ENCODE peak calls at places on chromosomes 2 and 18, in nine cellular contexts. L, P, O, I, V, S, C, U and X are unnamed samples.

GRCh38 chr2:157836531-157836930 is 39.6 kb downstream of the ACVR1 start:
- DNase-seq in O (no peak), I (no peak), L (no peak), V (no peak), C (no peak), U (no peak), S (no peak), P (no peak), X (no peak)

GRCh38 chr2:226124548-226125011 is 675.0 kb downstream of the IRS1 start:
- DNase-seq in O (no peak), L (peak; percentile 32), U (no peak), I (no peak), C (no peak), V (no peak), P (no peak), S (no peak), X (no peak)

GRCh38 chr2:70242552-70242951 is 5.9 kb downstream of the TIA1 start:
- DNase-seq in S (no peak), V (no peak), U (no peak), I (no peak), C (no peak), P (no peak), O (no peak), L (peak; percentile 35), X (no peak)

GRCh38 chr2:144515694-144516416 is 4.1 kb downstream of the ZEB2 start:
- DNase-seq in L (peak; percentile 75), S (peak; percentile 56), P (no peak), C (no peak), O (peak; percentile 50), I (no peak), U (no peak), V (no peak), X (no peak)

GRCh38 chr2:120502357-120502756 is 156.4 kb downstream of the INHBB start:
- DNase-seq in L (no peak), U (no peak), I (no peak), S (no peak), P (no peak), O (no peak), V (no peak), C (no peak), X (no peak)

GRCh38 chr2:3299130-3299529 is 78.5 kb downstream of the EIPR1 start:
- DNase-seq in V (no peak), L (no peak), C (no peak), P (no peak), O (no peak), U (no peak), I (no peak), S (no peak), X (no peak)

GRCh38 chr2:234593636-234594035 is 96.8 kb upstream of the ARL4C start:
- DNase-seq in C (no peak), O (no peak), U (no peak), I (no peak), P (no peak), L (no peak), V (no peak), S (no peak), X (no peak)

GRCh38 chr2:88668862-88669261 is 22.6 kb upstream of the RPIA start:
- DNase-seq in O (no peak), V (no peak), C (no peak), U (no peak), I (no peak), L (no peak), S (no peak), P (no peak), X (no peak)

GRCh38 chr18:45916302-45916701 is 50.8 kb downstream of the EPG5 start:
- DNase-seq in U (no peak), P (no peak), S (no peak), O (no peak), V (no peak), L (peak; percentile 22), C (no peak), I (no peak), X (peak; percentile 33)

GRCh38 chr2:227497158-227497557 is 25.2 kb downstream of the AGFG1 start:
- DNase-seq in S (no peak), C (no peak), U (no peak), L (no peak), O (no peak), V (no peak), P (no peak), I (no peak), X (no peak)

GRCh38 chr2:181554511-181554910 is 97.3 kb downstream of the ITGA4 start:
- DNase-seq in O (no peak), S (no peak), V (no peak), P (no peak), C (no peak), U (no peak), L (peak; percentile 50), I (no peak), X (no peak)

GRCh38 chr2:193695367-193695766 is 1500.6 kb upstream of the TMEFF2 start:
- DNase-seq in P (no peak), V (no peak), S (no peak), I (no peak), L (peak; percentile 38), U (no peak), C (no peak), O (no peak), X (no peak)

GRCh38 chr2:72936669-72937355 is 19.5 kb downstream of the EMX1 start:
- DNase-seq in V (no peak), S (no peak), I (no peak), O (peak; percentile 7), P (no peak), U (no peak), C (no peak), L (no peak), X (no peak)

GRCh38 chr2:72934683-72935610 is 17.6 kb downstream of the EMX1 start:
- DNase-seq in S (no peak), U (no peak), I (no peak), P (peak; percentile 54), V (no peak), L (peak; percentile 67), C (no peak), O (peak; percentile 7), X (no peak)

GRCh38 chr2:72938455-72938854 is 21.1 kb downstream of the EMX1 start:
- DNase-seq in S (no peak), V (no peak), C (no peak), P (no peak), L (no peak), U (no peak), O (no peak), I (no peak), X (no peak)

GRCh38 chr2:72935611-72935957 is 18.3 kb downstream of the EMX1 start:
- DNase-seq in U (no peak), S (no peak), O (no peak), C (no peak), I (no peak), P (no peak), L (no peak), V (no peak), X (no peak)

DNA sequence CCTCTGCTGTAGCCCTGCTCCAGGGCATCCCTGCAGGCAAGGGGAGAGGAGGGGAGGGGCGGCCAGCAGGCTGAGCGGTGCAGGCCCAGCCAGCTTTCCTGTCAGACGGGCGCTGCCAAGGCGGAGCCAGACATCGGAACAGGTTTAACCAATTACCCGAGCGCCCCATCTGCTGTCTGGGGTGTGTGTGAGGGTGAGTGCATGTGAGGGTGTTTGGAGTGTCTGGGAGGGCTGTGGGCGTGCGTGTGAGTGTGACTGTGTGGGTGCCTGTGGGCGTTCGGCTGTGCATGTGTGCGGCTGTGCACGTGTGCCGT is 20.0 kb downstream of the EMX1 start:
- DNase-seq in S (peak; percentile 8), L (no peak), U (no peak), C (no peak), I (no peak), P (no peak), V (no peak), O (peak; percentile 5), X (no peak)
- H3K27ac ChIP-seq in S (no peak overlapping the region), L (no peak overlapping the region), U (no peak overlapping the region), C (no peak overlapping the region), I (no peak overlapping the region), P (no peak overlapping the region), V (no peak overlapping the region), O (no peak overlapping the region), X (no peak overlapping the region)

DNA sequence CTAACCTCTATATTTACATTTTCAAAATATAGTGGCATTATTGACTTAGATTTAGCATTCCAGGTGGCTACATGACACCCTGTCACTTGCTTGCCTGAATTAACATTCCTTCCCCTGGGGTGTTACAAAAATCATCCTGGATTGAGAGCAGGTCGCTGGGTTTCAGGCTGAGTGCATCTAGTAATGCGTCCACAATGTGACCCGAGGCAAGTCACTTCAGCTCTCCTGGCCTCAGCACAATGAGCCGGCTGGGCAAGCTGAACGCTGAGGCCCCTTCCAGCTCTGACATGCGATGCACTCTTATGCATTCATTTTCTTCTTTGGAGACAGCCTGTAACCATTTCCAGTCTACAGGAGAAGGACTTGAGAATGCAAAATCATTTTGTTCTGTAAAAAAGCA is 63.1 kb upstream of the CPO start:
- DNase-seq in L (peak; percentile 37), C (no peak), I (no peak), U (peak; percentile 24), O (no peak), P (no peak), S (no peak), V (no peak), X (no peak)
- H3K27ac ChIP-seq in L (peak overlapping the region; percentile 13), C (no peak overlapping the region), I (no peak overlapping the region), U (no peak overlapping the region), O (no peak overlapping the region), P (no peak overlapping the region), S (no peak overlapping the region), V (no peak overlapping the region), X (no peak overlapping the region)

GRCh38 chr2:123971564-123972318 is 53.3 kb upstream of the CNTNAP5 start:
- DNase-seq in O (no peak), L (no peak), S (no peak), V (no peak), I (no peak), U (no peak), C (no peak), P (no peak), X (no peak)
- H3K27ac ChIP-seq in O (no peak overlapping the region), L (no peak overlapping the region), S (no peak overlapping the region), V (no peak overlapping the region), I (no peak overlapping the region), U (no peak overlapping the region), C (no peak overlapping the region), P (no peak overlapping the region), X (no peak overlapping the region)

GRCh38 chr18:49673281-49673680 is 111.4 kb downstream of the LIPG start:
- DNase-seq in I (no peak), L (no peak), U (no peak), P (no peak), O (no peak), V (no peak), C (no peak), S (no peak), X (no peak)

GRCh38 chr18:49677762-49678398 is 116.0 kb downstream of the LIPG start:
- DNase-seq in C (no peak), V (no peak), L (no peak), P (no peak), S (no peak), O (no peak), I (no peak), U (no peak), X (no peak)

GRCh38 chr18:49672853-49673252 is 111.0 kb downstream of the LIPG start:
- DNase-seq in I (no peak), C (no peak), U (no peak), L (no peak), S (no peak), V (no peak), P (no peak), O (no peak), X (no peak)

GRCh38 chr18:49678440-49678839 is 116.6 kb downstream of the LIPG start:
- DNase-seq in P (no peak), L (no peak), S (no peak), U (no peak), O (no peak), I (peak; percentile 21), V (no peak), C (no peak), X (no peak)

GRCh38 chr18:49677081-49677480 is 115.2 kb downstream of the LIPG start:
- DNase-seq in L (no peak), U (no peak), I (no peak), C (no peak), P (no peak), O (no peak), S (no peak), V (no peak), X (no peak)
- H3K27ac ChIP-seq in L (no peak overlapping the region), U (no peak overlapping the region), I (no peak overlapping the region), C (no peak overlapping the region), P (no peak overlapping the region), O (no peak overlapping the region), S (no peak overlapping the region), V (no peak overlapping the region), X (no peak overlapping the region)